ENCODE peak calls at places on chromosomes 3 and 15, in four cellular contexts. N is DND-41, F is sigmoid colon, W is adrenal gland. J is an unnamed sample.
A peak's percentile ranks its signal among the peaks of the same experiment; 100 is the strongest.

GRCh38 chr3:18127864-18128185 is 297.3 kb downstream of the SATB1 start:
- DNase-seq in N (no peak), F (no peak), W (no peak), J (no peak)

GRCh38 chr3:46845397-46845859 is 17.8 kb downstream of the MYL3 start:
- DNase-seq in N (peak; percentile 3), F (peak; percentile 92), W (peak; percentile 59), J (peak; percentile 63)

GRCh38 chr3:63819151-63819398 is at the start of gene C3orf49:
- DNase-seq in N (no peak), F (no peak), W (no peak), J (no peak)

GRCh38 chr3:158570999-158571702 is at the start of gene MLF1:
- DNase-seq in N (no peak), F (peak; percentile 99), W (peak; percentile 96), J (peak; percentile 96)

GRCh38 chr15:99566157-99566900 is 545 bp downstream of the MEF2A start:
- DNase-seq in N (peak; percentile 34), F (peak; percentile 75), W (no peak), J (peak; percentile 6)

GRCh38 chr3:43632269-43632733 is 10.5 kb upstream of the ANO10 start:
- DNase-seq in N (no peak), F (no peak), W (peak; percentile 39), J (no peak)

GRCh38 chr3:107942244-107942643 is 148.6 kb downstream of the CD47 start:
- DNase-seq in N (no peak), F (no peak), W (no peak), J (no peak)

GRCh38 chr3:143885803-143886427 is 37.6 kb upstream of the SLC9A9 start:
- DNase-seq in N (peak; percentile 47), F (no peak), W (no peak), J (no peak)

GRCh38 chr15:68057758-68058157 is 3.6 kb downstream of the PIAS1 start:
- DNase-seq in N (no peak), F (no peak), W (no peak), J (no peak)

GRCh38 chr3:138941259-138941885 is 5.6 kb downstream of the FOXL2 start:
- DNase-seq in N (peak; percentile 21), F (no peak), W (peak; percentile 48), J (no peak)

GRCh38 chr3:44041726-44042125 is 200.0 kb upstream of the TOPAZ1 start:
- DNase-seq in N (no peak), F (no peak), W (no peak), J (no peak)

GRCh38 chr3:168250415-168250861 is 154.7 kb upstream of the GOLIM4 start:
- DNase-seq in N (no peak), F (no peak), W (no peak), J (no peak)

GRCh38 chr3:8624612-8625011 is 20.0 kb downstream of the SSUH2 start:
- DNase-seq in N (no peak), F (peak; percentile 55), W (no peak), J (no peak)

GRCh38 chr3:73536952-73537351 is 87.8 kb downstream of the PDZRN3 start:
- DNase-seq in N (no peak), F (peak; percentile 86), W (no peak), J (peak; percentile 72)

GRCh38 chr15:31275331-31276262 is 51.0 kb upstream of the KLF13 start:
- DNase-seq in N (no peak), F (peak; percentile 59), W (no peak), J (no peak)

GRCh38 chr3:111610189-111610588 is 15.0 kb upstream of the ZBED2 start:
- DNase-seq in N (peak; percentile 61), F (no peak), W (no peak), J (no peak)

GRCh38 chr3:136787226-136787793 is 31.6 kb upstream of the SLC35G2 start:
- DNase-seq in N (peak; percentile 74), F (no peak), W (peak; percentile 27), J (peak; percentile 50)

GRCh38 chr3:73530030-73530411 is 94.7 kb downstream of the PDZRN3 start:
- DNase-seq in N (no peak), F (no peak), W (no peak), J (no peak)

GRCh38 chr15:99711685-99712084 is 21.6 kb downstream of the LYSMD4 start:
- DNase-seq in N (no peak), F (no peak), W (no peak), J (no peak)

GRCh38 chr3:192026656-192027055 is 565.7 kb downstream of the PYDC2 start:
- DNase-seq in N (no peak), F (no peak), W (no peak), J (no peak)

GRCh38 chr3:1275495-1275894 is 182.7 kb downstream of the CNTN6 start:
- DNase-seq in N (no peak), F (no peak), W (no peak), J (no peak)
- H3K9me3 ChIP-seq in N (peaks cover 7% of the 10 kb centered on the region), F (no peaks in the 10 kb centered on the region), W (no peaks in the 10 kb centered on the region), J (no peaks in the 10 kb centered on the region)

DNA sequence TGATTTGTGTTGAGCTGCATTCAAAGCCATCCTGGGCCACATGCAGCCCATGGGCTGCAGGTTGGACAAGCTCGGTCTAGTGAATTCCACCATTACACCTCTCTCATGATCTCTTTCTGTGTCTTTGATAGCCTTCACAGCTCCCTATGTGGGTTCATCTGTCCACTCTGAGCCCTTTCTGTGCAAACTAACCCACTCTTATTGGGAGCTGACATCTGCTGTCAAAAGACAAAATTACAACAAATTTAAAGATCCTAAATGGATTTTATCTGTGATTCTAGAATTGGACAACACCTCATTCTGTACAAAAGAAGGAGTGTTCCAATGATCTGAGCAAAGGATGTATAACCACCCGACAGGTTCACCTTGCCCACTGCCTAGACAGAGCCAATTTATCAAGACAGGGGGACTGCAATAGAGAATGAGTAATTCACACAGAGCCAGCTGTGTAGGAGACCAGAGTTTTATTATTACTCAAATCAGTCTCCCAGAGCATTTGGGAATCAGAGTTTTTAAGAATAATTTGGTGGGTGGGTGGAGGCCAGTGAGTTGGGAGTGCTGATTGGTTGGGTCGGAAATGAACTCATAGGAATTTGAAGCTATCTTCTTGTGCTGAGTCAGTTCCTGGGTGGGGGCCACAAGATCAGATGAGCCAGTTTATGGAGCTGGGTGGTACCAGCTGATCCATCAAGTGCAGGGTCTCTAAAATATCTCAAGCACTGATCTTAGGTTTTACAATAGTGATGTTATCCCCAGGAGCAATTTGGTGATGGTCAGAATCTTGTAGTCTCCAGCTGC is 2.6 kb upstream of the XYLB start:
- DNase-seq in N (no peak), F (no peak), W (no peak), J (no peak)
- TF ChIP-seq CTCF in N (no peak), F (no peak), W (no peak), J (no peak)

GRCh38 chr15:58705105-58705504 is 44.4 kb downstream of the ADAM10 start:
- DNase-seq in N (no peak), F (no peak), W (no peak), J (no peak)

GRCh38 chr15:58702233-58702632 is 47.3 kb downstream of the ADAM10 start:
- DNase-seq in N (no peak), F (no peak), W (no peak), J (no peak)

GRCh38 chr15:58704155-58704825 is 45.2 kb downstream of the ADAM10 start:
- DNase-seq in N (no peak), F (no peak), W (no peak), J (no peak)

GRCh38 chr15:58701376-58701775 is 48.1 kb downstream of the ADAM10 start:
- DNase-seq in N (no peak), F (no peak), W (no peak), J (no peak)

DNA sequence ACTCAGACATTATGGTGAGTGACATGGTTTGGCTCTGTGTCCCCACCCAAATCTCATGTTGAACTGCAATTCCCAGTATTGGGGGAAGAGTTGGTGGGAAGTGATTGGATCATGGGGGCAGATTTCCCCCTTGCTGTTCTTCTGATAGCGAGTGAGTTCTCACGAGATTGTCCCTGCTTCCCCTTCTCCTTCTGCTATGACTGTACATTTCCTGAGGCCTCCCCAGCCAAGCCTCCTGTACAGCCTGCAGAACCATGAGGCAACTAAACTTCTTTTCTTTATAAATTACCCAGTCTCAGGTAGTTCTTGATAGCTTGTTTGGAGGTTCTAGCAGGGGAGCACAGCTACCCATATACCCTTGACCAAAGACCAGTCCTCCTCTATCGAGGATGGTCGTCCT is 45.9 kb downstream of the ADAM10 start:
- DNase-seq in N (no peak), F (no peak), W (no peak), J (no peak)
- H3K9me3 ChIP-seq in N (no peaks in the 10 kb centered on the region), F (no peaks in the 10 kb centered on the region), W (no peaks in the 10 kb centered on the region), J (no peaks in the 10 kb centered on the region)

DNA sequence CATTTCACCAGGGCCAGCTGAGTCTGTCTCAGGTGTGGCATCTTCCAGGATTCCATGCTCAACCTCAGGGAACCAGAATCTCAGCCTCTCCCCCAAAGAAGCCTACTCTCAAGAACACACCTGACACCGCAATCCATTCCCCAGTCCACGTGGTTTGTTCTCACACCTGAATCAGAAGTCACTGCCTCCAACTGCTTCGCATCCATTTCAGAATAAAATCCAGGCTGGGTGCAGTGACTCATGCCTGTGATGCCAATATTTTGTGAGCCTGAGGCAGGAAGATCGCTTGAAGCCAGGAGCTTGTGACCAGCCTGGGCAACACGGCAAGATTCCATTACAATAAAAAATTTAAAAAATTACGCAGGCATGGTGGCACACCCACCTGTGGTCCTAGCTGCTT is 212.2 kb downstream of the FOXP1 start:
- DNase-seq in N (no peak), F (no peak), W (no peak), J (no peak)
- TF ChIP-seq CTCF in N (no peak), F (no peak), W (no peak), J (no peak)

GRCh38 chr3:183353421-183353820 is 75.0 kb downstream of the MCF2L2 start:
- DNase-seq in N (no peak), F (no peak), W (no peak), J (no peak)

GRCh38 chr3:183356920-183357319 is 71.5 kb downstream of the MCF2L2 start:
- DNase-seq in N (no peak), F (no peak), W (no peak), J (no peak)

GRCh38 chr3:183354874-183355273 is 73.5 kb downstream of the MCF2L2 start:
- DNase-seq in N (no peak), F (no peak), W (no peak), J (no peak)

GRCh38 chr3:183357564-183358079 is 70.8 kb downstream of the MCF2L2 start:
- DNase-seq in N (no peak), F (no peak), W (no peak), J (no peak)

GRCh38 chr3:183354325-183354831 is 74.0 kb downstream of the MCF2L2 start:
- DNase-seq in N (no peak), F (no peak), W (no peak), J (no peak)
- H3K9me3 ChIP-seq in N (no peaks in the 10 kb centered on the region), F (no peaks in the 10 kb centered on the region), W (no peaks in the 10 kb centered on the region), J (no peaks in the 10 kb centered on the region)

J was measured in gastrocnemius medialis.